ENCODE peak calls at places on chromosomes 16 and 17, in four cellular contexts. One of them, this sample, is unnamed.

GRCh38 chr17:45740553-45741330 is 43.4 kb upstream of the CRHR1 start:
- DNase-seq in mesendoderm: peak; percentile 96
- DNase-seq in H1: peak; percentile 81
- DNase-seq in H9: peak; percentile 99
- DNase-seq in this sample: peak; percentile 13

GRCh38 chr17:43723697-43724359 is 34.8 kb downstream of the SOST start:
- DNase-seq in mesendoderm: peak; percentile 49
- DNase-seq in H1: no peak
- DNase-seq in H9: no peak
- DNase-seq in this sample: peak; percentile 70

GRCh38 chr17:78027121-78027520 is 68.6 kb downstream of the TNRC6C start:
- DNase-seq in mesendoderm: no peak
- DNase-seq in H1: no peak
- DNase-seq in H9: no peak
- DNase-seq in this sample: no peak

GRCh38 chr17:2068101-2068518 is 13.2 kb downstream of the HIC1 start:
- DNase-seq in mesendoderm: no peak
- DNase-seq in H1: no peak
- DNase-seq in H9: no peak
- DNase-seq in this sample: peak; percentile 90

GRCh38 chr17:74296548-74296936 is 22.5 kb downstream of the DNAI2 start:
- DNase-seq in mesendoderm: peak; percentile 94
- DNase-seq in H1: peak; percentile 58
- DNase-seq in H9: peak; percentile 76
- DNase-seq in this sample: peak; percentile 38

GRCh38 chr16:24775455-24775854 is 46.0 kb downstream of the TNRC6A start:
- DNase-seq in mesendoderm: no peak
- DNase-seq in H1: no peak
- DNase-seq in H9: no peak
- DNase-seq in this sample: peak; percentile 37

GRCh38 chr16:30775381-30776099 is 11.5 kb downstream of the ZNF629 start:
- DNase-seq in mesendoderm: peak; percentile 96
- DNase-seq in H1: peak; percentile 89
- DNase-seq in H9: peak; percentile 89
- DNase-seq in this sample: peak; percentile 76

GRCh38 chr17:4833941-4834501 is 881 bp downstream of the MINK1 start:
- DNase-seq in mesendoderm: peak; percentile 37
- DNase-seq in H1: no peak
- DNase-seq in H9: no peak
- DNase-seq in this sample: peak; percentile 80

GRCh38 chr16:21277927-21278706 is at the start of gene CRYM:
- DNase-seq in mesendoderm: peak; percentile 68
- DNase-seq in H1: peak; percentile 91
- DNase-seq in H9: peak; percentile 81
- DNase-seq in this sample: no peak

GRCh38 chr17:6492892-6493674 is 48.8 kb downstream of the PIMREG start:
- DNase-seq in mesendoderm: peak; percentile 74
- DNase-seq in H1: no peak
- DNase-seq in H9: peak; percentile 71
- DNase-seq in this sample: no peak

GRCh38 chr17:8831234-8831849 is 32.2 kb upstream of the MFSD6L start:
- DNase-seq in mesendoderm: no peak
- DNase-seq in H1: peak; percentile 41
- DNase-seq in H9: no peak
- DNase-seq in this sample: no peak

GRCh38 chr17:8829036-8829941 is 30.1 kb upstream of the MFSD6L start:
- DNase-seq in mesendoderm: no peak
- DNase-seq in H1: peak; percentile 36
- DNase-seq in H9: no peak
- DNase-seq in this sample: no peak

GRCh38 chr17:8828517-8828875 is 29.3 kb upstream of the MFSD6L start:
- DNase-seq in mesendoderm: no peak
- DNase-seq in H1: no peak
- DNase-seq in H9: no peak
- DNase-seq in this sample: no peak

GRCh38 chr17:8832711-8833352 is 33.7 kb upstream of the MFSD6L start:
- DNase-seq in mesendoderm: peak; percentile 76
- DNase-seq in H1: peak; percentile 95
- DNase-seq in H9: peak; percentile 94
- DNase-seq in this sample: no peak

GRCh38 chr17:8830141-8830540 is 31.0 kb upstream of the MFSD6L start:
- DNase-seq in mesendoderm: no peak
- DNase-seq in H1: peak; percentile 46
- DNase-seq in H9: no peak
- DNase-seq in this sample: no peak
- H3K56ac ChIP-seq in mesendoderm: no peak overlapping the region
- H3K56ac ChIP-seq in H1: no peak overlapping the region
- H3K56ac ChIP-seq in H9: no peak overlapping the region
- H3K56ac ChIP-seq in this sample: no peak overlapping the region

DNA sequence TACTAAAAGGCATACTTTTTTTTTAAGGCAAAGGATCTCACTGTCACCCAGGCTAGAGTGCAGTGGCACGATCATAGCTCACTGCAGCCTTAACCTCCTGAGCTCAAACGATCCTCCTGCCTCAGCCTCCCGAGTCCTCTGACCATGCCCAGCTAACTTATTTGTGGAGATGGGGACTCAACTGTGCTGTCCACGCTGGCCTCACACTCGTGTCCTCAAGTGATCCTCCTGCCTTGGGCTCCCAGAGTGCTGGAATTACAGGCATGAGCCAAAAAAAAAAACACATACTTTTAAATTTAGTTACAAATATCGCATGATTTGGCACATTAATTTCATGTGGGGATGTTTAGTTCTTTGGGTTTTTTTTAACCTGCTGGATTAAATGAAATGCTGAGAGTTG is 207.7 kb upstream of the CHMP6 start:
- DNase-seq in mesendoderm: no peak
- DNase-seq in H1: no peak
- DNase-seq in H9: no peak
- DNase-seq in this sample: no peak
- H3K4me1 ChIP-seq in mesendoderm: peaks cover 8% of the 10 kb centered on the region
- H3K4me1 ChIP-seq in H1: peaks cover 6% of the 10 kb centered on the region
- H3K4me1 ChIP-seq in H9: peaks cover 2% of the 10 kb centered on the region
- H3K4me1 ChIP-seq in this sample: peaks cover 29% of the 10 kb centered on the region

GRCh38 chr16:85042606-85043005 is 15.0 kb downstream of the KIAA0513 start:
- DNase-seq in mesendoderm: no peak
- DNase-seq in H1: no peak
- DNase-seq in H9: no peak
- DNase-seq in this sample: no peak
- H3K56ac ChIP-seq in mesendoderm: no peak overlapping the region
- H3K56ac ChIP-seq in H1: no peak overlapping the region
- H3K56ac ChIP-seq in H9: no peak overlapping the region
- H3K56ac ChIP-seq in this sample: no peak overlapping the region

DNA sequence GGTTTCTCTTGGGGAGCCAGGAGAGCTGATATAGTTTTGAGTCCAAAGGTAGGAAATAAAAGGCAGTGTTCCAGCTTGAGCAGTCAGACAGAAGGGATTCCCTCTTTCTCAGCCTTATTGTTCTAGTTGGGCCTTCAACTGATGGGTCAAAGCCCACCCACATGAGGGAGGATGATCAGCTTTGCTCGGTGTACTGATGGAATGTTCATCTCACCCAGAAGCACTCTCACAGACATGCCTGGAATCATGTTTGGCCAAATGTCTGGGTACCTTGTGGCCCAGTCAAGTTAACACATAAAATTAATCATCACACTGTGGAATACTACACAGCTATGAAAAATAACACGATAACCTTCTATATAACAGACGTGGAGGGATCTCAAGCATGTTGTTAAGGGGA is 23.1 kb upstream of the KCNG4 start:
- DNase-seq in mesendoderm: no peak
- DNase-seq in H1: no peak
- DNase-seq in H9: no peak
- DNase-seq in this sample: no peak
- H3K4me1 ChIP-seq in mesendoderm: peaks cover 2% of the 10 kb centered on the region
- H3K4me1 ChIP-seq in H1: peaks cover 2% of the 10 kb centered on the region
- H3K4me1 ChIP-seq in H9: no peaks in the 10 kb centered on the region
- H3K4me1 ChIP-seq in this sample: no peaks in the 10 kb centered on the region

GRCh38 chr17:21129023-21129681 is 2.4 kb downstream of the DHRS7B start:
- DNase-seq in mesendoderm: no peak
- DNase-seq in H1: no peak
- DNase-seq in H9: no peak
- DNase-seq in this sample: peak; percentile 67

GRCh38 chr17:21127508-21128077 is 829 bp downstream of the DHRS7B start:
- DNase-seq in mesendoderm: no peak
- DNase-seq in H1: no peak
- DNase-seq in H9: no peak
- DNase-seq in this sample: peak; percentile 6

GRCh38 chr17:21134559-21134958 is 7.8 kb downstream of the DHRS7B start:
- DNase-seq in mesendoderm: peak; percentile 35
- DNase-seq in H1: no peak
- DNase-seq in H9: no peak
- DNase-seq in this sample: no peak

GRCh38 chr17:21132428-21132827 is 5.7 kb downstream of the DHRS7B start:
- DNase-seq in mesendoderm: no peak
- DNase-seq in H1: no peak
- DNase-seq in H9: no peak
- DNase-seq in this sample: no peak

GRCh38 chr17:21131090-21131616 is 4.4 kb downstream of the DHRS7B start:
- DNase-seq in mesendoderm: peak; percentile 53
- DNase-seq in H1: no peak
- DNase-seq in H9: no peak
- DNase-seq in this sample: no peak
- H3K56ac ChIP-seq in mesendoderm: no peak overlapping the region
- H3K56ac ChIP-seq in H1: no peak overlapping the region
- H3K56ac ChIP-seq in H9: no peak overlapping the region
- H3K56ac ChIP-seq in this sample: no peak overlapping the region

GRCh38 chr16:27224271-27224737 is 21.0 kb downstream of the KDM8 start:
- DNase-seq in mesendoderm: no peak
- DNase-seq in H1: no peak
- DNase-seq in H9: no peak
- DNase-seq in this sample: no peak

GRCh38 chr16:27223701-27224100 is 20.4 kb downstream of the KDM8 start:
- DNase-seq in mesendoderm: no peak
- DNase-seq in H1: no peak
- DNase-seq in H9: no peak
- DNase-seq in this sample: no peak

GRCh38 chr16:27225536-27226360 is 22.4 kb downstream of the KDM8 start:
- DNase-seq in mesendoderm: no peak
- DNase-seq in H1: no peak
- DNase-seq in H9: no peak
- DNase-seq in this sample: no peak

GRCh38 chr16:27223226-27223610 is 19.9 kb downstream of the KDM8 start:
- DNase-seq in mesendoderm: no peak
- DNase-seq in H1: no peak
- DNase-seq in H9: no peak
- DNase-seq in this sample: no peak

DNA sequence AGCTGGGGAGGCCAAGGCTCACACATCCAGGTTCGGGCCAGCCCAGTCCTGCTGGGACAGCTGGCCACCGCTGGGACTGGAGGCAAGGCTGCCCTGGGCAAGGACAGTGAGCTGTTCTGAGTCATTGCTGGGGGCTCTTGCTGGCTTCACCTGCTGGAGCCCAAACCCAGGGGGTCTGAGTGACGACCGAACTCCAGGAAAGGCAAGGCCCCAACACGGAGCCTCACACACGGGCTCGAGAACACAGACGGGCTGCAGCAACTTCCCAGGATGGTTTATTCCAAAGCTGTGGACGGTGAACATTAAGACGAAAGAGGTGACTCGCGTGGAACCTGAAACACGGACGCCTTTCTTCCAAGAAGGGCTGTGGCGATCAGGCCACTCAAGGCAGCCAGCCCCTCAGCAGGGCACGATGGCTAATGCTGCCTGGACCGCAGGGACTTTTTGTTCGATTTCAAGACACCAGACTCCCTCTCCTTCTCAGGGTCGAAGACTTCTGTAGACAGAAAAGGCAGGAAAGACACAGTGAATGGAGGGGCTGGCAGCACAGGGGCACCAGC is 21.5 kb downstream of the KDM8 start:
- DNase-seq in mesendoderm: no peak
- DNase-seq in H1: no peak
- DNase-seq in H9: no peak
- DNase-seq in this sample: no peak
- H3K4me1 ChIP-seq in mesendoderm: no peaks in the 10 kb centered on the region
- H3K4me1 ChIP-seq in H1: no peaks in the 10 kb centered on the region
- H3K4me1 ChIP-seq in H9: no peaks in the 10 kb centered on the region
- H3K4me1 ChIP-seq in this sample: peaks cover 23% of the 10 kb centered on the region

GRCh38 chr16:78567713-78568112 is 468.3 kb downstream of the WWOX start:
- DNase-seq in mesendoderm: no peak
- DNase-seq in H1: no peak
- DNase-seq in H9: no peak
- DNase-seq in this sample: no peak

GRCh38 chr16:78571434-78571833 is 472.0 kb downstream of the WWOX start:
- DNase-seq in mesendoderm: no peak
- DNase-seq in H1: no peak
- DNase-seq in H9: no peak
- DNase-seq in this sample: no peak

GRCh38 chr16:78574571-78574970 is 475.1 kb downstream of the WWOX start:
- DNase-seq in mesendoderm: no peak
- DNase-seq in H1: no peak
- DNase-seq in H9: no peak
- DNase-seq in this sample: no peak

GRCh38 chr16:78571880-78572279 is 472.4 kb downstream of the WWOX start:
- DNase-seq in mesendoderm: peak; percentile 76
- DNase-seq in H1: no peak
- DNase-seq in H9: no peak
- DNase-seq in this sample: no peak

DNA sequence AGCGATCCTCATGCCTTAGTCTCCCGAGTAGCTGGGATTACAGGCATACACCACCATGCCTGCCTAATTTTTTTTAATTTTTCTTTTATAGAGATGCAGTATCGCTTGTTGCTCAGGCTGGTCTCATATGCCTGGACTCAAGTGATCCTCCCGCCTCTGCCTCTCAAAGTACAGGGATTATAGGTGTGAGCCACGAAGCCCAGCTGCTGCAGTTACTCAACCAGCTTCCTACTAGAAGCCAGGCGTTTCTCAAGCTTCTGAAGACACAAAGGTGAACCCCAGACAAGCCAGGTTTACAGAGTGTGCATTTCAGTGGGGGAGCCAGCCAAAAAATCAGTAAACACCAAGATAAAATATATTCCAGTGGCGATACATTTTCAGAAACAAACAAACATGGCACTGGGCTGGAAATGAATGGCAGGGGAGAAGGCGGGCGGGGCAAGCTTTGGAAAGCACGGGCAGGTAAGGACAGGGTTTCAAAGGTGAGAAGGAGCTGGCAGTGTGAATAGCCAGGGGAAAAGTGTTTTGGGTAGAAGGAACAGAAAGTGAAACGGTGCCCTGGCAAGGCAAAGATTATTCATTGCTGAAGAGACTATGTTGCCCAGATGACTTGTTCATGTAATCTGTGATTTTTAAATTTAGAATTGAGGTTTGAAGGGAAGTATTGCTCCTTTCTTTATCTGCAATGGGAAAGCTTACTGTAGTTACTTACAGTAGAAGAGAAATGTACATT is 471.1 kb downstream of the WWOX start:
- DNase-seq in mesendoderm: no peak
- DNase-seq in H1: no peak
- DNase-seq in H9: no peak
- DNase-seq in this sample: no peak
- H3K56ac ChIP-seq in mesendoderm: no peak overlapping the region
- H3K56ac ChIP-seq in H1: no peak overlapping the region
- H3K56ac ChIP-seq in H9: no peak overlapping the region
- H3K56ac ChIP-seq in this sample: no peak overlapping the region

GRCh38 chr16:81697886-81698635 is 81.0 kb upstream of the PLCG2 start:
- DNase-seq in mesendoderm: no peak
- DNase-seq in H1: no peak
- DNase-seq in H9: no peak
- DNase-seq in this sample: no peak
- H3K4me1 ChIP-seq in mesendoderm: no peaks in the 10 kb centered on the region
- H3K4me1 ChIP-seq in H1: no peaks in the 10 kb centered on the region
- H3K4me1 ChIP-seq in H9: no peaks in the 10 kb centered on the region
- H3K4me1 ChIP-seq in this sample: peaks cover 14% of the 10 kb centered on the region